ENCODE peak calls at places on chromosomes 11 and 22, in ten cellular contexts. One of them, this sample, is unnamed.

GRCh38 chr11:33734441-33735165 is 1.6 kb downstream of the CD59 start:
- DNase-seq in adipocyte: peak
- DNase-seq in brain microvascular endothelial cell: peak
- DNase-seq in HEK293T: no peak
- DNase-seq in amniotic epithelial cell: peak
- DNase-seq in effector memory CD4-positive, alpha-beta T cell: no peak
- DNase-seq in HFF-Myc: no peak
- DNase-seq in spleen: no peak
- DNase-seq in colonic mucosa: peak
- DNase-seq in activated T-helper 1 cell treated with anti-CD3 and anti-CD28 coated beads, Interleukin-12 subunit alpha, Interleukin-12 subunit beta, Interleukin-2, Interleukin-4 antibody, amounts not matched to agents 30 ng/mL and 10 ng/mL and 1 ng/mL, durations not matched to agents 14 hours and 24 hours and 36 hours: no peak
- DNase-seq in this sample: no peak

GRCh38 chr22:33883961-33884808 is 36.1 kb downstream of the LARGE1 start:
- DNase-seq in adipocyte: no peak
- DNase-seq in brain microvascular endothelial cell: no peak
- DNase-seq in HEK293T: no peak
- DNase-seq in amniotic epithelial cell: no peak
- DNase-seq in effector memory CD4-positive, alpha-beta T cell: no peak
- DNase-seq in HFF-Myc: no peak
- DNase-seq in spleen: peak
- DNase-seq in colonic mucosa: no peak
- DNase-seq in activated T-helper 1 cell treated with anti-CD3 and anti-CD28 coated beads, Interleukin-12 subunit alpha, Interleukin-12 subunit beta, Interleukin-2, Interleukin-4 antibody, amounts not matched to agents 30 ng/mL and 10 ng/mL and 1 ng/mL, durations not matched to agents 14 hours and 24 hours and 36 hours: no peak
- DNase-seq in this sample: no peak

GRCh38 chr22:47550524-47551437 is 788.3 kb downstream of the TBC1D22A start:
- DNase-seq in adipocyte: no peak
- DNase-seq in brain microvascular endothelial cell: no peak
- DNase-seq in HEK293T: no peak
- DNase-seq in amniotic epithelial cell: no peak
- DNase-seq in effector memory CD4-positive, alpha-beta T cell: no peak
- DNase-seq in HFF-Myc: no peak
- DNase-seq in spleen: no peak
- DNase-seq in colonic mucosa: no peak
- DNase-seq in activated T-helper 1 cell treated with anti-CD3 and anti-CD28 coated beads, Interleukin-12 subunit alpha, Interleukin-12 subunit beta, Interleukin-2, Interleukin-4 antibody, amounts not matched to agents 30 ng/mL and 10 ng/mL and 1 ng/mL, durations not matched to agents 14 hours and 24 hours and 36 hours: no peak
- DNase-seq in this sample: no peak

GRCh38 chr22:28002863-28003565 is 84.0 kb upstream of the PITPNB start:
- DNase-seq in adipocyte: no peak
- DNase-seq in brain microvascular endothelial cell: no peak
- DNase-seq in HEK293T: no peak
- DNase-seq in amniotic epithelial cell: peak
- DNase-seq in effector memory CD4-positive, alpha-beta T cell: no peak
- DNase-seq in HFF-Myc: no peak
- DNase-seq in spleen: no peak
- DNase-seq in colonic mucosa: no peak
- DNase-seq in activated T-helper 1 cell treated with anti-CD3 and anti-CD28 coated beads, Interleukin-12 subunit alpha, Interleukin-12 subunit beta, Interleukin-2, Interleukin-4 antibody, amounts not matched to agents 30 ng/mL and 10 ng/mL and 1 ng/mL, durations not matched to agents 14 hours and 24 hours and 36 hours: no peak
- DNase-seq in this sample: no peak

GRCh38 chr11:77213029-77213579 is 85.1 kb downstream of the MYO7A start:
- DNase-seq in adipocyte: no peak
- DNase-seq in brain microvascular endothelial cell: no peak
- DNase-seq in HEK293T: no peak
- DNase-seq in amniotic epithelial cell: no peak
- DNase-seq in effector memory CD4-positive, alpha-beta T cell: no peak
- DNase-seq in HFF-Myc: no peak
- DNase-seq in spleen: peak
- DNase-seq in colonic mucosa: no peak
- DNase-seq in activated T-helper 1 cell treated with anti-CD3 and anti-CD28 coated beads, Interleukin-12 subunit alpha, Interleukin-12 subunit beta, Interleukin-2, Interleukin-4 antibody, amounts not matched to agents 30 ng/mL and 10 ng/mL and 1 ng/mL, durations not matched to agents 14 hours and 24 hours and 36 hours: no peak
- DNase-seq in this sample: no peak

GRCh38 chr11:76577199-76577920 is 93.2 kb downstream of the LRRC32 start:
- DNase-seq in adipocyte: peak
- DNase-seq in brain microvascular endothelial cell: peak
- DNase-seq in HEK293T: no peak
- DNase-seq in amniotic epithelial cell: peak
- DNase-seq in effector memory CD4-positive, alpha-beta T cell: no peak
- DNase-seq in HFF-Myc: no peak
- DNase-seq in spleen: no peak
- DNase-seq in colonic mucosa: peak
- DNase-seq in activated T-helper 1 cell treated with anti-CD3 and anti-CD28 coated beads, Interleukin-12 subunit alpha, Interleukin-12 subunit beta, Interleukin-2, Interleukin-4 antibody, amounts not matched to agents 30 ng/mL and 10 ng/mL and 1 ng/mL, durations not matched to agents 14 hours and 24 hours and 36 hours: no peak
- DNase-seq in this sample: no peak

GRCh38 chr22:44094751-44095302 is 70.7 kb downstream of the PARVB start:
- DNase-seq in adipocyte: no peak
- DNase-seq in brain microvascular endothelial cell: no peak
- DNase-seq in HEK293T: no peak
- DNase-seq in amniotic epithelial cell: no peak
- DNase-seq in effector memory CD4-positive, alpha-beta T cell: no peak
- DNase-seq in HFF-Myc: no peak
- DNase-seq in spleen: peak
- DNase-seq in colonic mucosa: no peak
- DNase-seq in activated T-helper 1 cell treated with anti-CD3 and anti-CD28 coated beads, Interleukin-12 subunit alpha, Interleukin-12 subunit beta, Interleukin-2, Interleukin-4 antibody, amounts not matched to agents 30 ng/mL and 10 ng/mL and 1 ng/mL, durations not matched to agents 14 hours and 24 hours and 36 hours: no peak
- DNase-seq in this sample: no peak

GRCh38 chr11:64321533-64321932 is 3.6 kb downstream of the PRDX5 start:
- DNase-seq in adipocyte: no peak
- DNase-seq in brain microvascular endothelial cell: no peak
- DNase-seq in HEK293T: no peak
- DNase-seq in amniotic epithelial cell: peak
- DNase-seq in effector memory CD4-positive, alpha-beta T cell: no peak
- DNase-seq in HFF-Myc: no peak
- DNase-seq in spleen: no peak
- DNase-seq in colonic mucosa: peak
- DNase-seq in activated T-helper 1 cell treated with anti-CD3 and anti-CD28 coated beads, Interleukin-12 subunit alpha, Interleukin-12 subunit beta, Interleukin-2, Interleukin-4 antibody, amounts not matched to agents 30 ng/mL and 10 ng/mL and 1 ng/mL, durations not matched to agents 14 hours and 24 hours and 36 hours: no peak
- DNase-seq in this sample: no peak

GRCh38 chr22:19730662-19731360 is 7.5 kb downstream of the GP1BB start:
- DNase-seq in adipocyte: peak
- DNase-seq in brain microvascular endothelial cell: peak
- DNase-seq in HEK293T: peak
- DNase-seq in amniotic epithelial cell: peak
- DNase-seq in effector memory CD4-positive, alpha-beta T cell: peak
- DNase-seq in HFF-Myc: peak
- DNase-seq in spleen: peak
- DNase-seq in colonic mucosa: peak
- DNase-seq in activated T-helper 1 cell treated with anti-CD3 and anti-CD28 coated beads, Interleukin-12 subunit alpha, Interleukin-12 subunit beta, Interleukin-2, Interleukin-4 antibody, amounts not matched to agents 30 ng/mL and 10 ng/mL and 1 ng/mL, durations not matched to agents 14 hours and 24 hours and 36 hours: peak
- DNase-seq in this sample: peak

GRCh38 chr11:7977251-7977917 is 9.8 kb upstream of the EIF3F start:
- DNase-seq in adipocyte: peak
- DNase-seq in brain microvascular endothelial cell: peak
- DNase-seq in HEK293T: no peak
- DNase-seq in amniotic epithelial cell: peak
- DNase-seq in effector memory CD4-positive, alpha-beta T cell: no peak
- DNase-seq in HFF-Myc: peak
- DNase-seq in spleen: no peak
- DNase-seq in colonic mucosa: no peak
- DNase-seq in activated T-helper 1 cell treated with anti-CD3 and anti-CD28 coated beads, Interleukin-12 subunit alpha, Interleukin-12 subunit beta, Interleukin-2, Interleukin-4 antibody, amounts not matched to agents 30 ng/mL and 10 ng/mL and 1 ng/mL, durations not matched to agents 14 hours and 24 hours and 36 hours: no peak
- DNase-seq in this sample: no peak

GRCh38 chr11:60989108-60989650 is 17.7 kb downstream of the CD6 start:
- DNase-seq in adipocyte: no peak
- DNase-seq in brain microvascular endothelial cell: no peak
- DNase-seq in HEK293T: no peak
- DNase-seq in amniotic epithelial cell: no peak
- DNase-seq in effector memory CD4-positive, alpha-beta T cell: no peak
- DNase-seq in HFF-Myc: no peak
- DNase-seq in spleen: no peak
- DNase-seq in colonic mucosa: no peak
- DNase-seq in activated T-helper 1 cell treated with anti-CD3 and anti-CD28 coated beads, Interleukin-12 subunit alpha, Interleukin-12 subunit beta, Interleukin-2, Interleukin-4 antibody, amounts not matched to agents 30 ng/mL and 10 ng/mL and 1 ng/mL, durations not matched to agents 14 hours and 24 hours and 36 hours: no peak
- DNase-seq in this sample: no peak

GRCh38 chr22:43855431-43855830 is 6.9 kb downstream of the SULT4A1 start:
- DNase-seq in adipocyte: no peak
- DNase-seq in brain microvascular endothelial cell: no peak
- DNase-seq in HEK293T: no peak
- DNase-seq in amniotic epithelial cell: no peak
- DNase-seq in effector memory CD4-positive, alpha-beta T cell: no peak
- DNase-seq in HFF-Myc: no peak
- DNase-seq in spleen: peak
- DNase-seq in colonic mucosa: no peak
- DNase-seq in activated T-helper 1 cell treated with anti-CD3 and anti-CD28 coated beads, Interleukin-12 subunit alpha, Interleukin-12 subunit beta, Interleukin-2, Interleukin-4 antibody, amounts not matched to agents 30 ng/mL and 10 ng/mL and 1 ng/mL, durations not matched to agents 14 hours and 24 hours and 36 hours: no peak
- DNase-seq in this sample: no peak

GRCh38 chr11:120180571-120181445 is 30.0 kb upstream of the OAF start:
- DNase-seq in adipocyte: peak
- DNase-seq in brain microvascular endothelial cell: peak
- DNase-seq in HEK293T: no peak
- DNase-seq in amniotic epithelial cell: peak
- DNase-seq in effector memory CD4-positive, alpha-beta T cell: no peak
- DNase-seq in HFF-Myc: no peak
- DNase-seq in spleen: peak
- DNase-seq in colonic mucosa: peak
- DNase-seq in activated T-helper 1 cell treated with anti-CD3 and anti-CD28 coated beads, Interleukin-12 subunit alpha, Interleukin-12 subunit beta, Interleukin-2, Interleukin-4 antibody, amounts not matched to agents 30 ng/mL and 10 ng/mL and 1 ng/mL, durations not matched to agents 14 hours and 24 hours and 36 hours: no peak
- DNase-seq in this sample: no peak

GRCh38 chr11:20551096-20551495 is 48.3 kb upstream of the SLC6A5 start:
- DNase-seq in adipocyte: no peak
- DNase-seq in brain microvascular endothelial cell: no peak
- DNase-seq in HEK293T: no peak
- DNase-seq in amniotic epithelial cell: no peak
- DNase-seq in effector memory CD4-positive, alpha-beta T cell: no peak
- DNase-seq in HFF-Myc: no peak
- DNase-seq in spleen: no peak
- DNase-seq in colonic mucosa: no peak
- DNase-seq in activated T-helper 1 cell treated with anti-CD3 and anti-CD28 coated beads, Interleukin-12 subunit alpha, Interleukin-12 subunit beta, Interleukin-2, Interleukin-4 antibody, amounts not matched to agents 30 ng/mL and 10 ng/mL and 1 ng/mL, durations not matched to agents 14 hours and 24 hours and 36 hours: no peak
- DNase-seq in this sample: no peak

GRCh38 chr11:82225930-82226329 is 507.7 kb downstream of the FAM181B start:
- DNase-seq in adipocyte: no peak
- DNase-seq in brain microvascular endothelial cell: no peak
- DNase-seq in HEK293T: no peak
- DNase-seq in amniotic epithelial cell: no peak
- DNase-seq in effector memory CD4-positive, alpha-beta T cell: no peak
- DNase-seq in HFF-Myc: no peak
- DNase-seq in spleen: no peak
- DNase-seq in colonic mucosa: no peak
- DNase-seq in activated T-helper 1 cell treated with anti-CD3 and anti-CD28 coated beads, Interleukin-12 subunit alpha, Interleukin-12 subunit beta, Interleukin-2, Interleukin-4 antibody, amounts not matched to agents 30 ng/mL and 10 ng/mL and 1 ng/mL, durations not matched to agents 14 hours and 24 hours and 36 hours: no peak
- DNase-seq in this sample: no peak

GRCh38 chr11:97567801-97568200 is 1178.0 kb downstream of the JRKL start:
- DNase-seq in adipocyte: no peak
- DNase-seq in brain microvascular endothelial cell: no peak
- DNase-seq in HEK293T: no peak
- DNase-seq in amniotic epithelial cell: peak
- DNase-seq in effector memory CD4-positive, alpha-beta T cell: no peak
- DNase-seq in HFF-Myc: no peak
- DNase-seq in spleen: no peak
- DNase-seq in colonic mucosa: no peak
- DNase-seq in activated T-helper 1 cell treated with anti-CD3 and anti-CD28 coated beads, Interleukin-12 subunit alpha, Interleukin-12 subunit beta, Interleukin-2, Interleukin-4 antibody, amounts not matched to agents 30 ng/mL and 10 ng/mL and 1 ng/mL, durations not matched to agents 14 hours and 24 hours and 36 hours: no peak
- DNase-seq in this sample: no peak